ENCODE peak calls at places on chromosome 12, in four cellular contexts. One of them, this sample, is unnamed.

GRCh38 chr12:91326043-91327027 is 143.7 kb upstream of the DCN start:
- DNase-seq in IMR-90: peak
- DNase-seq in fibroblast of the aortic adventitia: peak
- DNase-seq in PC-3: peak
- DNase-seq in this sample: peak

GRCh38 chr12:4866288-4866687 is 43.4 kb upstream of the KCNA1 start:
- DNase-seq in PC-3: no peak
- DNase-seq in IMR-90: no peak
- DNase-seq in fibroblast of the aortic adventitia: no peak
- DNase-seq in this sample: no peak

GRCh38 chr12:56590237-56590830 is 39.8 kb downstream of the BAZ2A start:
- DNase-seq in IMR-90: peak
- DNase-seq in PC-3: peak
- DNase-seq in fibroblast of the aortic adventitia: no peak
- DNase-seq in this sample: no peak

GRCh38 chr12:55955800-55956508 is 9.9 kb downstream of the PMEL start:
- DNase-seq in PC-3: peak
- DNase-seq in fibroblast of the aortic adventitia: peak
- DNase-seq in IMR-90: peak
- DNase-seq in this sample: peak

GRCh38 chr12:39402922-39403321 is 40.0 kb downstream of the KIF21A start:
- DNase-seq in IMR-90: no peak
- DNase-seq in fibroblast of the aortic adventitia: no peak
- DNase-seq in PC-3: no peak
- DNase-seq in this sample: no peak

GRCh38 chr12:116313194-116313910 is 35.9 kb upstream of the MED13L start:
- DNase-seq in IMR-90: no peak
- DNase-seq in fibroblast of the aortic adventitia: peak
- DNase-seq in PC-3: no peak
- DNase-seq in this sample: no peak

GRCh38 chr12:129202109-129202814 is 349.0 kb downstream of the GLT1D1 start:
- DNase-seq in IMR-90: no peak
- DNase-seq in PC-3: no peak
- DNase-seq in fibroblast of the aortic adventitia: no peak
- DNase-seq in this sample: no peak

GRCh38 chr12:9132008-9132535 is 16.4 kb upstream of the A2M start:
- DNase-seq in IMR-90: no peak
- DNase-seq in PC-3: no peak
- DNase-seq in fibroblast of the aortic adventitia: peak
- DNase-seq in this sample: no peak

GRCh38 chr12:84924956-84925355 is 12.4 kb upstream of the SLC6A15 start:
- DNase-seq in IMR-90: peak
- DNase-seq in fibroblast of the aortic adventitia: peak
- DNase-seq in PC-3: peak
- DNase-seq in this sample: peak

GRCh38 chr12:38921025-38921677 is 15.8 kb upstream of the CPNE8 start:
- DNase-seq in IMR-90: no peak
- DNase-seq in PC-3: peak
- DNase-seq in fibroblast of the aortic adventitia: peak
- DNase-seq in this sample: peak

GRCh38 chr12:111788178-111788654 is 21.5 kb downstream of the ALDH2 start:
- DNase-seq in fibroblast of the aortic adventitia: peak
- DNase-seq in IMR-90: peak
- DNase-seq in PC-3: peak
- DNase-seq in this sample: peak
- TF ChIP-seq CTCF in fibroblast of the aortic adventitia: peak
- TF ChIP-seq CTCF in IMR-90: peak
- TF ChIP-seq CTCF in PC-3: peak
- TF ChIP-seq CTCF in this sample: peak

GRCh38 chr12:112409906-112410244 is 470 bp upstream of the RPL6 start:
- DNase-seq in PC-3: no peak
- DNase-seq in fibroblast of the aortic adventitia: no peak
- DNase-seq in IMR-90: no peak
- DNase-seq in this sample: no peak
- H3K4me3 ChIP-seq in PC-3: peak
- H3K4me3 ChIP-seq in fibroblast of the aortic adventitia: no peak
- H3K4me3 ChIP-seq in IMR-90: no peak
- H3K4me3 ChIP-seq in this sample: no peak

GRCh38 chr12:31325524-31325875 is 450 bp downstream of the SINHCAF start:
- DNase-seq in fibroblast of the aortic adventitia: no peak
- DNase-seq in IMR-90: no peak
- DNase-seq in PC-3: no peak
- DNase-seq in this sample: no peak

GRCh38 chr12:31323466-31324115 is 2.4 kb downstream of the SINHCAF start:
- DNase-seq in IMR-90: no peak
- DNase-seq in PC-3: no peak
- DNase-seq in fibroblast of the aortic adventitia: no peak
- DNase-seq in this sample: no peak

GRCh38 chr12:31322651-31323248 is 3.2 kb downstream of the SINHCAF start:
- DNase-seq in PC-3: no peak
- DNase-seq in IMR-90: peak
- DNase-seq in fibroblast of the aortic adventitia: no peak
- DNase-seq in this sample: peak

GRCh38 chr12:31324845-31325523 is 966 bp downstream of the SINHCAF start:
- DNase-seq in fibroblast of the aortic adventitia: peak
- DNase-seq in PC-3: peak
- DNase-seq in IMR-90: peak
- DNase-seq in this sample: peak

GRCh38 chr12:31324116-31324844 is 1.7 kb downstream of the SINHCAF start:
- DNase-seq in IMR-90: peak
- DNase-seq in fibroblast of the aortic adventitia: peak
- DNase-seq in PC-3: peak
- DNase-seq in this sample: peak
- TF ChIP-seq CTCF in IMR-90: no peak
- TF ChIP-seq CTCF in fibroblast of the aortic adventitia: no peak
- TF ChIP-seq CTCF in PC-3: no peak
- TF ChIP-seq CTCF in this sample: no peak

GRCh38 chr12:47651368-47652254 is 54.2 kb downstream of the RPAP3 start:
- DNase-seq in PC-3: peak
- DNase-seq in IMR-90: peak
- DNase-seq in fibroblast of the aortic adventitia: peak
- DNase-seq in this sample: peak
- H3K4me3 ChIP-seq in PC-3: peak
- H3K4me3 ChIP-seq in IMR-90: no peak
- H3K4me3 ChIP-seq in fibroblast of the aortic adventitia: no peak
- H3K4me3 ChIP-seq in this sample: peak

DNA sequence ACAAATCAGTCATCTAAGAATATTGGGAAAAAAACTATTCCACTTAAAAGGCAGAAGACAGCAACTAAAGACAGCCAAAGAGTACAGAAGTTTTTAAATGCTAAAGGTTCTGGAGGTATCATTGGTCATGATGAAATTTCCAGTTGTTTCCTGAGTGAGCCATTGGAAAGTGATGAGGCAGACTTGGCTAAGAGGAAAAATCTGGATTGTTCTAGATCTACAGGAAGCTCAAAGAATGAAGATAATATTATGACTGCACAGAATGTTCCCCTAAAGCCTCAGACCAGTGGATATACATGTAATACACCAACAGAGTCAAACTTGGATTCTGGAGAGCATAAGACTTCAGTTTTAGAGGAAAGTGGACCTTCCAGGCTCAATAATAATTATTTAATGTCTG is 22.8 kb downstream of the GALNT4 start:
- DNase-seq in fibroblast of the aortic adventitia: no peak
- DNase-seq in IMR-90: no peak
- DNase-seq in PC-3: no peak
- DNase-seq in this sample: no peak
- TF ChIP-seq CTCF in fibroblast of the aortic adventitia: no peak
- TF ChIP-seq CTCF in IMR-90: no peak
- TF ChIP-seq CTCF in PC-3: no peak
- TF ChIP-seq CTCF in this sample: no peak

GRCh38 chr12:34350092-34351041 is 328.1 kb downstream of the ALG10 start:
- DNase-seq in PC-3: no peak
- DNase-seq in IMR-90: no peak
- DNase-seq in fibroblast of the aortic adventitia: no peak
- DNase-seq in this sample: no peak
- H3K4me3 ChIP-seq in PC-3: peak
- H3K4me3 ChIP-seq in IMR-90: no peak
- H3K4me3 ChIP-seq in fibroblast of the aortic adventitia: no peak
- H3K4me3 ChIP-seq in this sample: no peak

DNA sequence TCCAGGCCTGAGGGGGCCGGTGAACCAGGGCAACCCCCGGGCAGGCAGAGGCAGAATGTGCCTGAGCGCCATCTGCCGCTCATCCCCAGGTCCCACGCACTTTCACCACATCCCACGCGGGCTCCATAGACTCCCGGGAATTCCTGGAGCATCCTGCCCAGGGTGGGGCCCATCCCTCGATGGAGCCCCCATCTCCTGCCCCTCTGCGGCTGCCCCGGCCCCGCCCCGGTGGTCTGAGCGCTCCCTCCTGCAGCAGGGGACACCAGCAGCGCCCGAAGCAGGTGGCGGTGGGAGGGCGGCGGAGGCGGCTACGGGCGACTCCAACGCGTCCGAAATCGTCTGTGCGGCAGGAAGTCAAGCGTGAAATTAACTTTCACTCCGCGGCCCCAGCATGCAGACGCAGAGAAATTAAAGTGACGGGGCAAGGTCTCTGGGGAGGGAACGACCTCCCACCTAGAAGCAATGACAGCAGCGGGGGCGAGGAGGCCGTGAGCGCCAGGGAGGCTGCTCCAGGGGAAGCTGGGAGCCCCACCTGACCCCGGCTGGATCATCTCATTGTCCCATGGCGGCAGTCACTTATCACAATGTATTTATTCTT is 122.2 kb downstream of the NCOR2 start:
- DNase-seq in fibroblast of the aortic adventitia: no peak
- DNase-seq in IMR-90: no peak
- DNase-seq in PC-3: no peak
- DNase-seq in this sample: no peak
- TF ChIP-seq CTCF in fibroblast of the aortic adventitia: no peak
- TF ChIP-seq CTCF in IMR-90: no peak
- TF ChIP-seq CTCF in PC-3: no peak
- TF ChIP-seq CTCF in this sample: no peak

GRCh38 chr12:52278530-52278929 is 4.1 kb downstream of the KRT86 start:
- DNase-seq in PC-3: peak
- DNase-seq in IMR-90: no peak
- DNase-seq in fibroblast of the aortic adventitia: no peak
- DNase-seq in this sample: no peak

GRCh38 chr12:52275686-52276085 is 1.2 kb downstream of the KRT86 start:
- DNase-seq in fibroblast of the aortic adventitia: no peak
- DNase-seq in IMR-90: no peak
- DNase-seq in PC-3: no peak
- DNase-seq in this sample: no peak

GRCh38 chr12:52279683-52280318 is 5.4 kb downstream of the KRT86 start:
- DNase-seq in IMR-90: peak
- DNase-seq in PC-3: peak
- DNase-seq in fibroblast of the aortic adventitia: no peak
- DNase-seq in this sample: peak

GRCh38 chr12:52278931-52279682 is 4.7 kb downstream of the KRT86 start:
- DNase-seq in IMR-90: peak
- DNase-seq in fibroblast of the aortic adventitia: peak
- DNase-seq in PC-3: peak
- DNase-seq in this sample: peak

DNA sequence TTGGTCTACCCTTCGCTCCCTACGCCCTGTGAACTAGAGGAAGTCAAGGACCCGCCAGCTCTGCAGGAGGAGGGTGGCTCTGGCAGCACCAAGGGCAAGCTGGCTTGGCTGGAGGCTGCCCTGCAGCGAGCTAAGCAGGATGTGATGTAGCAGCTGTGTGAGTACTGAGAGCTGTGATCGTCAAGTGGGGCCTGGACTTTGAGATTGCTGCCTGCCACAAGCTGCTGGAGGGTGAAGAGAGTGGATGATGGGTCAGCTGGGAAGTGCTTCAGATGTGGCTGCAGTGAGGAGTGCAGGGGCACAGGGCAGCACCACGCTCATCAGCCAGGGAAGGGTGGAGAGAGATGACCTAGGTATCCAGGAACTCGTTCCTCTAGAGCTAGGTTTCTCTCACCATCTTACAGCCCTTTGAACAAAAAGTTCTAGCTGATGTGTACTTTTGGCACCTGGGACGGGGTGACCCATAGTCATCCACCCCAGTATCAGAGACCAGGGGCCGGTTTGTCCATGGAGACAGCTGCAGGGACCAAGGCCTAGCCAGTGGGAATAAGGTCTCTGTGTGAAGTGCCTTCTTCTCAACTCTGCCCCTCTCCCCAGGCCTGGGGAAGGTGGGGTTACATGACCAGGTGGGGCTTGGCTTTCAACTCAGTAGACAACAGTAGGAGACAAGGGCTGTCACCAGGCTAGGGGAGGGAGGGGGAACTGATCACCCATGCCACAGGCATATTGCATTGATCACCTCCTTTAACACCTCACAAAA is 3.2 kb downstream of the KRT86 start:
- DNase-seq in PC-3: no peak
- DNase-seq in fibroblast of the aortic adventitia: no peak
- DNase-seq in IMR-90: no peak
- DNase-seq in this sample: no peak
- H3K4me3 ChIP-seq in PC-3: peak
- H3K4me3 ChIP-seq in fibroblast of the aortic adventitia: no peak
- H3K4me3 ChIP-seq in IMR-90: no peak
- H3K4me3 ChIP-seq in this sample: no peak